ENCODE peak calls at places on chromosomes 6 and 20, in eight cellular contexts. U, Z, W, D, M, R, P and V are unnamed samples.

GRCh38 chr20:2338702-2339101 is 42.0 kb upstream of the TGM6 start:
- DNase-seq in U (no peak), Z (no peak), W (no peak), D (no peak), M (no peak), R (no peak), P (no peak), V (no peak)

GRCh38 chr6:113450061-113450465 is 407.1 kb upstream of the MARCKS start:
- DNase-seq in U (no peak), Z (no peak), W (no peak), D (no peak), M (peak), R (no peak), P (no peak), V (no peak)

GRCh38 chr20:13261460-13262301 is 40.6 kb downstream of the ISM1 start:
- DNase-seq in U (peak), Z (peak), W (peak), D (peak), M (peak), R (peak), P (peak), V (no peak)

GRCh38 chr6:84536914-84537638 is 227.3 kb downstream of the TBX18 start:
- DNase-seq in U (no peak), Z (peak), W (no peak), D (peak), M (no peak), R (no peak), P (no peak), V (no peak)

GRCh38 chr20:59495894-59496510 is 108.3 kb upstream of the PHACTR3 start:
- DNase-seq in U (peak), Z (peak), W (peak), D (peak), M (peak), R (peak), P (peak), V (peak)

GRCh38 chr20:49804364-49804763 is 8.3 kb upstream of the SLC9A8 start:
- DNase-seq in U (no peak), Z (no peak), W (no peak), D (no peak), M (no peak), R (no peak), P (no peak), V (no peak)

GRCh38 chr20:47929368-47930115 is 144.3 kb upstream of the SULF2 start:
- DNase-seq in U (no peak), Z (peak), W (no peak), D (peak), M (peak), R (peak), P (no peak), V (no peak)

GRCh38 chr6:105893741-105894140 is 192.4 kb upstream of the PRDM1 start:
- DNase-seq in U (no peak), Z (no peak), W (no peak), D (no peak), M (no peak), R (no peak), P (no peak), V (no peak)

GRCh38 chr6:37987559-37987958 is 168.0 kb downstream of the ZFAND3 start:
- DNase-seq in U (no peak), Z (no peak), W (no peak), D (no peak), M (no peak), R (no peak), P (no peak), V (no peak)

GRCh38 chr20:62320581-62321354 is 18.0 kb downstream of the ADRM1 start:
- DNase-seq in U (no peak), Z (peak), W (peak), D (no peak), M (peak), R (no peak), P (no peak), V (no peak)

GRCh38 chr6:22236626-22237414 is 60.0 kb downstream of the PRL start:
- DNase-seq in U (no peak), Z (peak), W (peak), D (peak), M (peak), R (no peak), P (no peak), V (no peak)

GRCh38 chr6:6998194-6998569 is 109.6 kb upstream of the RREB1 start:
- DNase-seq in U (no peak), Z (no peak), W (no peak), D (peak), M (peak), R (no peak), P (no peak), V (no peak)

GRCh38 chr6:79526897-79527296 is 10.3 kb downstream of the LCA5 start:
- DNase-seq in U (no peak), Z (no peak), W (no peak), D (no peak), M (no peak), R (no peak), P (no peak), V (no peak)

GRCh38 chr6:148203281-148203925 is 139.2 kb upstream of the SASH1 start:
- DNase-seq in U (peak), Z (no peak), W (no peak), D (peak), M (no peak), R (no peak), P (no peak), V (no peak)

GRCh38 chr20:3046677-3047462 is 1.0 kb downstream of the MRPS26 start:
- DNase-seq in U (no peak), Z (peak), W (no peak), D (no peak), M (peak), R (no peak), P (no peak), V (peak)

GRCh38 chr6:87815449-87815848 is 113.4 kb upstream of the AKIRIN2 start:
- DNase-seq in U (no peak), Z (no peak), W (no peak), D (no peak), M (no peak), R (no peak), P (no peak), V (no peak)

GRCh38 chr6:13113956-13114593 is 214.3 kb downstream of the TBC1D7 start:
- DNase-seq in U (no peak), Z (no peak), W (no peak), D (no peak), M (no peak), R (no peak), P (no peak), V (no peak)

GRCh38 chr20:35698298-35699126 is 640 bp downstream of the NFS1 start:
- DNase-seq in U (no peak), Z (no peak), W (peak), D (no peak), M (no peak), R (no peak), P (no peak), V (peak)

GRCh38 chr6:73505142-73505541 is 15.7 kb downstream of the EEF1A1 start:
- DNase-seq in U (no peak), Z (no peak), W (no peak), D (no peak), M (no peak), R (no peak), P (no peak), V (no peak)

GRCh38 chr6:15457121-15457646 is 205.6 kb downstream of the DTNBP1 start:
- DNase-seq in U (no peak), Z (no peak), W (no peak), D (no peak), M (no peak), R (no peak), P (no peak), V (no peak)

GRCh38 chr6:150534514-150534913 is 65.2 kb upstream of the PLEKHG1 start:
- DNase-seq in U (no peak), Z (no peak), W (no peak), D (no peak), M (no peak), R (no peak), P (no peak), V (no peak)

GRCh38 chr20:38222231-38222922 is 38.2 kb downstream of the KIAA1755 start:
- DNase-seq in U (no peak), Z (peak), W (peak), D (peak), M (peak), R (peak), P (peak), V (peak)

GRCh38 chr6:167824591-167825041 is 2.1 kb upstream of the AFDN start:
- DNase-seq in U (no peak), Z (no peak), W (no peak), D (peak), M (no peak), R (no peak), P (no peak), V (no peak)

GRCh38 chr6:161417712-161418457 is 144.0 kb upstream of the AGPAT4 start:
- DNase-seq in U (no peak), Z (peak), W (peak), D (peak), M (peak), R (no peak), P (no peak), V (peak)

GRCh38 chr6:26027491-26028211 is 59.6 kb upstream of the HFE start:
- DNase-seq in U (no peak), Z (no peak), W (no peak), D (no peak), M (no peak), R (no peak), P (no peak), V (no peak)

GRCh38 chr20:6265204-6265904 is 142.5 kb upstream of the FERMT1 start:
- DNase-seq in U (peak), Z (peak), W (peak), D (peak), M (peak), R (no peak), P (no peak), V (no peak)

GRCh38 chr20:59074456-59074855 is 31.9 kb upstream of the PRELID3B start:
- DNase-seq in U (no peak), Z (peak), W (no peak), D (peak), M (peak), R (no peak), P (no peak), V (no peak)

GRCh38 chr6:168117942-168118341 is 38.9 kb upstream of the FRMD1 start:
- DNase-seq in U (no peak), Z (no peak), W (no peak), D (no peak), M (no peak), R (no peak), P (no peak), V (no peak)

GRCh38 chr6:154899825-154900468 is 95.2 kb upstream of the TIAM2 start:
- DNase-seq in U (no peak), Z (no peak), W (no peak), D (no peak), M (no peak), R (no peak), P (no peak), V (no peak)

GRCh38 chr6:113172531-113172966 is 684.6 kb upstream of the MARCKS start:
- DNase-seq in U (no peak), Z (no peak), W (no peak), D (no peak), M (no peak), R (no peak), P (no peak), V (no peak)

GRCh38 chr20:63703976-63704748 is 3.6 kb downstream of the ARFRP1 start:
- DNase-seq in U (no peak), Z (no peak), W (peak), D (no peak), M (no peak), R (no peak), P (no peak), V (no peak)

GRCh38 chr6:120854583-120854982 is 479.7 kb downstream of the TBC1D32 start:
- DNase-seq in U (no peak), Z (no peak), W (no peak), D (no peak), M (no peak), R (no peak), P (no peak), V (no peak)

GRCh38 chr6:113813207-113813606 is 43.9 kb upstream of the MARCKS start:
- DNase-seq in U (peak), Z (no peak), W (no peak), D (peak), M (no peak), R (peak), P (no peak), V (no peak)

GRCh38 chr20:44724423-44725091 is 9.4 kb downstream of the CCN5 start:
- DNase-seq in U (no peak), Z (no peak), W (no peak), D (no peak), M (no peak), R (no peak), P (no peak), V (no peak)

GRCh38 chr6:16273266-16273665 is 34.9 kb downstream of the GMPR start:
- DNase-seq in U (no peak), Z (peak), W (peak), D (peak), M (peak), R (no peak), P (no peak), V (no peak)